ENCODE peak calls at places on chromosomes 16 and 17, in five cellular contexts. One of them, this sample, is unnamed. For H3K4me1, the result is how much of the 10 kb centered on the place peaks cover.

GRCh38 chr16:1612320-1613111 is at the start of gene CRAMP1:
- DNase-seq in tibial nerve: no peak
- DNase-seq in thoracic aorta: no peak
- DNase-seq in Peyer's patch: peak
- DNase-seq in tibial artery: no peak
- DNase-seq in this sample: no peak

GRCh38 chr16:82832861-82833260 is 206.1 kb downstream of the CDH13 start:
- DNase-seq in tibial artery: no peak
- DNase-seq in thoracic aorta: no peak
- DNase-seq in Peyer's patch: no peak
- DNase-seq in tibial nerve: no peak
- DNase-seq in this sample: no peak

GRCh38 chr17:59786536-59787319 is 79.3 kb downstream of the VMP1 start:
- DNase-seq in thoracic aorta: peak
- DNase-seq in Peyer's patch: peak
- DNase-seq in tibial nerve: no peak
- DNase-seq in tibial artery: peak
- DNase-seq in this sample: no peak

GRCh38 chr17:28426081-28426519 is 20.1 kb upstream of the SLC46A1 start:
- DNase-seq in tibial nerve: no peak
- DNase-seq in Peyer's patch: peak
- DNase-seq in thoracic aorta: no peak
- DNase-seq in tibial artery: no peak
- DNase-seq in this sample: no peak

GRCh38 chr16:89014611-89015230 is 37.7 kb upstream of the CBFA2T3 start:
- DNase-seq in Peyer's patch: no peak
- DNase-seq in tibial artery: no peak
- DNase-seq in thoracic aorta: no peak
- DNase-seq in tibial nerve: no peak
- DNase-seq in this sample: no peak

GRCh38 chr17:82767041-82767754 is 15.3 kb downstream of the TBCD start:
- DNase-seq in thoracic aorta: no peak
- DNase-seq in Peyer's patch: peak
- DNase-seq in tibial artery: no peak
- DNase-seq in tibial nerve: no peak
- DNase-seq in this sample: no peak

GRCh38 chr17:28982191-28982793 is 23.5 kb downstream of the SEZ6 start:
- DNase-seq in tibial nerve: no peak
- DNase-seq in thoracic aorta: no peak
- DNase-seq in Peyer's patch: peak
- DNase-seq in tibial artery: peak
- DNase-seq in this sample: peak

GRCh38 chr16:1090620-1091587 is 5.1 kb downstream of the C1QTNF8 start:
- DNase-seq in tibial nerve: no peak
- DNase-seq in tibial artery: no peak
- DNase-seq in thoracic aorta: no peak
- DNase-seq in Peyer's patch: no peak
- DNase-seq in this sample: no peak

GRCh38 chr17:49815761-49816281 is 27.3 kb downstream of the KAT7 start:
- DNase-seq in Peyer's patch: no peak
- DNase-seq in tibial artery: no peak
- DNase-seq in thoracic aorta: no peak
- DNase-seq in tibial nerve: no peak
- DNase-seq in this sample: no peak

GRCh38 chr16:30112197-30113030 is 923 bp downstream of the GDPD3 start:
- DNase-seq in tibial nerve: no peak
- DNase-seq in tibial artery: peak
- DNase-seq in thoracic aorta: no peak
- DNase-seq in Peyer's patch: peak
- DNase-seq in this sample: peak

GRCh38 chr16:85453179-85453678 is 159.9 kb upstream of the GSE1 start:
- DNase-seq in Peyer's patch: no peak
- DNase-seq in tibial nerve: no peak
- DNase-seq in thoracic aorta: no peak
- DNase-seq in tibial artery: no peak
- DNase-seq in this sample: no peak

GRCh38 chr17:16919663-16920627 is 52.0 kb downstream of the TNFRSF13B start:
- DNase-seq in tibial artery: peak
- DNase-seq in tibial nerve: no peak
- DNase-seq in Peyer's patch: peak
- DNase-seq in thoracic aorta: no peak
- DNase-seq in this sample: peak

GRCh38 chr16:88936008-88936912 is 40.7 kb downstream of the CBFA2T3 start:
- DNase-seq in Peyer's patch: peak
- DNase-seq in thoracic aorta: no peak
- DNase-seq in tibial artery: peak
- DNase-seq in tibial nerve: no peak
- DNase-seq in this sample: peak

GRCh38 chr16:19307587-19308241 is 22.2 kb downstream of the CLEC19A start:
- DNase-seq in tibial artery: no peak
- DNase-seq in thoracic aorta: no peak
- DNase-seq in Peyer's patch: no peak
- DNase-seq in tibial nerve: no peak
- DNase-seq in this sample: no peak

GRCh38 chr17:44086364-44087311 is 16.1 kb downstream of the G6PC3 start:
- DNase-seq in tibial nerve: no peak
- DNase-seq in thoracic aorta: peak
- DNase-seq in tibial artery: no peak
- DNase-seq in Peyer's patch: no peak
- DNase-seq in this sample: no peak

GRCh38 chr16:46830417-46830901 is 521 bp downstream of the C16orf87 start:
- DNase-seq in Peyer's patch: peak
- DNase-seq in tibial artery: no peak
- DNase-seq in tibial nerve: no peak
- DNase-seq in thoracic aorta: no peak
- DNase-seq in this sample: peak

GRCh38 chr16:84514874-84515835 is 10.7 kb upstream of the MEAK7 start:
- DNase-seq in Peyer's patch: peak
- DNase-seq in thoracic aorta: no peak
- DNase-seq in tibial artery: peak
- DNase-seq in tibial nerve: no peak
- DNase-seq in this sample: peak

GRCh38 chr16:85366031-85366763 is 246.9 kb upstream of the GSE1 start:
- DNase-seq in tibial artery: no peak
- DNase-seq in thoracic aorta: no peak
- DNase-seq in Peyer's patch: no peak
- DNase-seq in tibial nerve: no peak
- DNase-seq in this sample: no peak

GRCh38 chr16:68512183-68512582 is 26.9 kb upstream of the ZFP90 start:
- DNase-seq in thoracic aorta: no peak
- DNase-seq in tibial artery: no peak
- DNase-seq in tibial nerve: no peak
- DNase-seq in Peyer's patch: no peak
- DNase-seq in this sample: no peak

GRCh38 chr17:27529230-27529796 is 73.1 kb downstream of the KSR1 start:
- DNase-seq in tibial artery: no peak
- DNase-seq in thoracic aorta: no peak
- DNase-seq in Peyer's patch: no peak
- DNase-seq in tibial nerve: no peak
- DNase-seq in this sample: peak

GRCh38 chr16:87583453-87584131 is 18.7 kb upstream of the JPH3 start:
- DNase-seq in tibial nerve: no peak
- DNase-seq in tibial artery: no peak
- DNase-seq in thoracic aorta: no peak
- DNase-seq in Peyer's patch: no peak
- DNase-seq in this sample: no peak

GRCh38 chr16:70522216-70523000 is 946 bp downstream of the COG4 start:
- DNase-seq in tibial nerve: no peak
- DNase-seq in thoracic aorta: no peak
- DNase-seq in tibial artery: no peak
- DNase-seq in Peyer's patch: no peak
- DNase-seq in this sample: no peak

GRCh38 chr16:50300942-50301625 is 34.7 kb downstream of the ADCY7 start:
- DNase-seq in tibial artery: peak
- DNase-seq in tibial nerve: no peak
- DNase-seq in thoracic aorta: no peak
- DNase-seq in Peyer's patch: peak
- DNase-seq in this sample: peak

GRCh38 chr17:2259769-2260536 is 43.6 kb downstream of the SMG6 start:
- DNase-seq in tibial artery: no peak
- DNase-seq in Peyer's patch: peak
- DNase-seq in tibial nerve: no peak
- DNase-seq in thoracic aorta: no peak
- DNase-seq in this sample: no peak

GRCh38 chr16:59686405-59686804 is 952.3 kb upstream of the GOT2 start:
- DNase-seq in Peyer's patch: no peak
- DNase-seq in tibial nerve: no peak
- DNase-seq in tibial artery: no peak
- DNase-seq in thoracic aorta: no peak
- DNase-seq in this sample: no peak

GRCh38 chr17:74875970-74876593 is 3.3 kb upstream of the FDXR start:
- DNase-seq in tibial artery: no peak
- DNase-seq in Peyer's patch: no peak
- DNase-seq in tibial nerve: no peak
- DNase-seq in thoracic aorta: no peak
- DNase-seq in this sample: no peak

GRCh38 chr16:29745853-29746345 is at the start of gene C16orf54:
- DNase-seq in tibial artery: peak
- DNase-seq in Peyer's patch: peak
- DNase-seq in thoracic aorta: no peak
- DNase-seq in tibial nerve: no peak
- DNase-seq in this sample: peak

GRCh38 chr17:76515291-76515949 is 14.2 kb upstream of the RHBDF2 start:
- DNase-seq in tibial artery: peak
- DNase-seq in Peyer's patch: peak
- DNase-seq in thoracic aorta: peak
- DNase-seq in tibial nerve: peak
- DNase-seq in this sample: no peak

GRCh38 chr16:11691771-11692170 is 23.5 kb downstream of the SNN start:
- DNase-seq in Peyer's patch: no peak
- DNase-seq in tibial artery: no peak
- DNase-seq in thoracic aorta: no peak
- DNase-seq in tibial nerve: no peak
- DNase-seq in this sample: no peak

GRCh38 chr17:65531508-65532431 is 29.7 kb downstream of the AXIN2 start:
- DNase-seq in Peyer's patch: peak
- DNase-seq in thoracic aorta: no peak
- DNase-seq in tibial artery: peak
- DNase-seq in tibial nerve: no peak
- DNase-seq in this sample: no peak

GRCh38 chr17:15498107-15498506 is 30.7 kb upstream of the CDRT4 start:
- DNase-seq in tibial artery: no peak
- DNase-seq in tibial nerve: no peak
- DNase-seq in Peyer's patch: no peak
- DNase-seq in thoracic aorta: no peak
- DNase-seq in this sample: no peak

GRCh38 chr17:1365445-1366039 is 34.5 kb downstream of the YWHAE start:
- DNase-seq in Peyer's patch: peak
- DNase-seq in thoracic aorta: no peak
- DNase-seq in tibial nerve: no peak
- DNase-seq in tibial artery: peak
- DNase-seq in this sample: peak

GRCh38 chr17:75774988-75775668 is 9.5 kb upstream of the UNK start:
- DNase-seq in tibial artery: no peak
- DNase-seq in Peyer's patch: peak
- DNase-seq in tibial nerve: peak
- DNase-seq in thoracic aorta: no peak
- DNase-seq in this sample: no peak

GRCh38 chr16:4373909-4374742 is 2.5 kb downstream of the VASN start:
- DNase-seq in thoracic aorta: peak
- DNase-seq in tibial artery: peak
- DNase-seq in Peyer's patch: peak
- DNase-seq in tibial nerve: peak
- DNase-seq in this sample: no peak
- H3K4me1 ChIP-seq in thoracic aorta: half or more
- H3K4me1 ChIP-seq in tibial artery: half or more
- H3K4me1 ChIP-seq in Peyer's patch: under half
- H3K4me1 ChIP-seq in tibial nerve: half or more
- H3K4me1 ChIP-seq in this sample: half or more

DNA sequence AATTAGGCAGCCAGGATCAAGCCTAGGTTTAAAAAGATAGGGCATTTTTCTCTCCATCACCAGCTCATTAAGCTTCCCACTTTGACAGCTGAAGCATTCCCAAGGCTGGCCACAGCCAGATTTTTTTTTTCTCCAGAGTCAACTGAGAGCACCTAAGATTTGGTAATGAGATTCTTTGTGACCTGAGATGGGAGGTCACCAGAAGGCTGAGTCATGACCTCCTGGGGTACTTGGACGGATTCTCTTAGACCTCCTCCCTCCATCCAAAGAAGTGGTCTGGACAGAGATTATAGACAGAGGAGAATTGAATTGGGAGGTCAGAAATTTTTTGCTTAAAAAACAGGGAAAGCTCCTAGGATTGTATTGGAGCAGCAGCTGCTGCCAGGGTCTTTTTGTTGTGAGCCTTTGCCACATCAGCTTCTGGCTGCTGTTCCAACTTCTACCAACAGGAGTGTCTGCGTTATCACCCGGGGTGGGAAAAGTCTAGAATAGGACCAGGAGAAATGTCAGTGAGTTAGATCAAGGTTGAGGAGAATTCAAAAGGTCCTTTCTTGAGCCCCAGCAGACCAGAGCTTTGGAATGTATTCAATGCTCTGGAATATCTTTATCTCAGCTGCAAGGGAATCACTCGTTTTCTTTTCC is 221.2 kb upstream of the N4BP1 start:
- DNase-seq in Peyer's patch: no peak
- DNase-seq in thoracic aorta: no peak
- DNase-seq in tibial artery: no peak
- DNase-seq in tibial nerve: no peak
- DNase-seq in this sample: no peak
- TF ChIP-seq CTCF in Peyer's patch: no peak
- TF ChIP-seq CTCF in thoracic aorta: no peak
- TF ChIP-seq CTCF in tibial artery: no peak
- TF ChIP-seq CTCF in tibial nerve: no peak
- TF ChIP-seq CTCF in this sample: no peak

DNA sequence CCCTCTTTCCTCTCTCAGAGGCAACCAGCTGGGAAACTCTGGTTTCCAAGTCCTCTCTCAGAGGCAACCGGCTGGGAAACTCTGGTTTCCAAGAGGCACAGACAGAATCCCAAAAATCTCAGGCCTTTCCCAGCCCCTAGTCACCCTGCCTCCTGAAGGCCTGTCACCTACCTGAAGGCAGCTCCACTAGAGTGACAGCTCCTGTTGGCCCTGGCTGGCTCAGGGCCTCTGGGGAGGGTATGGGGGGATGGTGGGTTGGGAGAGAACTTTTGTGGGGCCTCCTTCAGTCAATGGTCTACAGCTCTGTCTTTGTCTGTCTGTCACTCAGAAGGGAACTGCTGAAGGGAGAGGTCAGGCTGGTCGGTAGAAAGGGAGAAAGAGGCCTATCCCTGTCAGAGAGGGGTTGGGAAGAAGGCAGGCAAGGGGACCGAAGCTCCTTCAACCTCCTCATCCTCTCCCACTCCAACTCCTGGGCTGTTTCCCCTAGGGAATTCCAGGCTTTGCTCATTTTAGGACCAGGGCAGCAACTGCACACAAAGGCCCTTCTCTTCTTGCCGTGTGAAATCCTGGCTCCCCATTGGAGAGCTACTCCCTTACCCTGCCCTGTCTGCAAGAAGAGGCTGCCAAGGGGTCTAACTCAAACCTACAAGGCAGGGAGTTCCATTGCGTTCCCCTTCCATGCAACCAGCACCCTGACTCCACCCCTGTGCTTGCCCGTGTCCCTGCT is 23.6 kb downstream of the COPZ2 start:
- DNase-seq in tibial artery: no peak
- DNase-seq in tibial nerve: no peak
- DNase-seq in Peyer's patch: no peak
- DNase-seq in thoracic aorta: no peak
- DNase-seq in this sample: no peak
- H3K4me1 ChIP-seq in tibial artery: under half
- H3K4me1 ChIP-seq in tibial nerve: under half
- H3K4me1 ChIP-seq in Peyer's patch: under half
- H3K4me1 ChIP-seq in thoracic aorta: under half
- H3K4me1 ChIP-seq in this sample: under half

GRCh38 chr17:80843741-80844156 is 147.9 kb upstream of the CHMP6 start:
- DNase-seq in thoracic aorta: no peak
- DNase-seq in tibial nerve: no peak
- DNase-seq in tibial artery: peak
- DNase-seq in Peyer's patch: peak
- DNase-seq in this sample: no peak
- TF ChIP-seq CTCF in thoracic aorta: no peak
- TF ChIP-seq CTCF in tibial nerve: no peak
- TF ChIP-seq CTCF in tibial artery: no peak
- TF ChIP-seq CTCF in Peyer's patch: no peak
- TF ChIP-seq CTCF in this sample: no peak

This sample was measured in left lung.